ENCODE peak calls at places on chromosomes 1 and 21, in six cellular contexts. One of them, this sample, is unnamed.

GRCh38 chr1:212638419-212639151 is 30.0 kb downstream of the ATF3 start:
- DNase-seq in mammary epithelial cell: no peak
- DNase-seq in iPS DF 6.9: no peak
- DNase-seq in IMR-90: peak
- DNase-seq in brain microvascular endothelial cell: no peak
- DNase-seq in SK-N-SH: peak
- DNase-seq in this sample: no peak

GRCh38 chr1:239858058-239858457 is 233.6 kb upstream of the FMN2 start:
- DNase-seq in mammary epithelial cell: peak
- DNase-seq in iPS DF 6.9: no peak
- DNase-seq in IMR-90: no peak
- DNase-seq in brain microvascular endothelial cell: no peak
- DNase-seq in SK-N-SH: no peak
- DNase-seq in this sample: no peak

GRCh38 chr1:21672478-21673276 is 3.5 kb upstream of the RAP1GAP start:
- DNase-seq in mammary epithelial cell: no peak
- DNase-seq in iPS DF 6.9: no peak
- DNase-seq in IMR-90: peak
- DNase-seq in brain microvascular endothelial cell: no peak
- DNase-seq in SK-N-SH: no peak
- DNase-seq in this sample: no peak

GRCh38 chr1:92922378-92923035 is 38.8 kb downstream of the DIPK1A start:
- DNase-seq in mammary epithelial cell: no peak
- DNase-seq in iPS DF 6.9: no peak
- DNase-seq in IMR-90: no peak
- DNase-seq in brain microvascular endothelial cell: no peak
- DNase-seq in SK-N-SH: no peak
- DNase-seq in this sample: no peak

GRCh38 chr1:221394011-221394544 is 347.8 kb downstream of the DUSP10 start:
- DNase-seq in mammary epithelial cell: no peak
- DNase-seq in iPS DF 6.9: no peak
- DNase-seq in IMR-90: peak
- DNase-seq in brain microvascular endothelial cell: peak
- DNase-seq in SK-N-SH: peak
- DNase-seq in this sample: no peak

GRCh38 chr1:116855220-116855619 is 54.5 kb upstream of the PTGFRN start:
- DNase-seq in mammary epithelial cell: no peak
- DNase-seq in iPS DF 6.9: no peak
- DNase-seq in IMR-90: no peak
- DNase-seq in brain microvascular endothelial cell: peak
- DNase-seq in SK-N-SH: peak
- DNase-seq in this sample: peak

GRCh38 chr1:1020000-1020404 is at the start of gene AGRN:
- DNase-seq in mammary epithelial cell: peak
- DNase-seq in iPS DF 6.9: no peak
- DNase-seq in IMR-90: no peak
- DNase-seq in brain microvascular endothelial cell: no peak
- DNase-seq in SK-N-SH: peak
- DNase-seq in this sample: no peak

GRCh38 chr21:44791246-44791645 is 10.4 kb downstream of the UBE2G2 start:
- DNase-seq in mammary epithelial cell: no peak
- DNase-seq in iPS DF 6.9: no peak
- DNase-seq in IMR-90: no peak
- DNase-seq in brain microvascular endothelial cell: no peak
- DNase-seq in SK-N-SH: no peak
- DNase-seq in this sample: no peak

GRCh38 chr21:42233067-42233981 is 14.4 kb downstream of the ABCG1 start:
- DNase-seq in mammary epithelial cell: no peak
- DNase-seq in iPS DF 6.9: no peak
- DNase-seq in IMR-90: peak
- DNase-seq in brain microvascular endothelial cell: peak
- DNase-seq in SK-N-SH: peak
- DNase-seq in this sample: peak

GRCh38 chr21:35737899-35738341 is 322.4 kb downstream of the SETD4 start:
- DNase-seq in mammary epithelial cell: no peak
- DNase-seq in iPS DF 6.9: no peak
- DNase-seq in IMR-90: no peak
- DNase-seq in brain microvascular endothelial cell: peak
- DNase-seq in SK-N-SH: no peak
- DNase-seq in this sample: peak

GRCh38 chr1:200336111-200336845 is 73.6 kb downstream of the ZNF281 start:
- DNase-seq in mammary epithelial cell: peak
- DNase-seq in iPS DF 6.9: no peak
- DNase-seq in IMR-90: peak
- DNase-seq in brain microvascular endothelial cell: no peak
- DNase-seq in SK-N-SH: no peak
- DNase-seq in this sample: no peak

GRCh38 chr1:169509354-169509753 is 23.6 kb upstream of the SLC19A2 start:
- DNase-seq in mammary epithelial cell: no peak
- DNase-seq in iPS DF 6.9: no peak
- DNase-seq in IMR-90: no peak
- DNase-seq in brain microvascular endothelial cell: no peak
- DNase-seq in SK-N-SH: no peak
- DNase-seq in this sample: no peak

GRCh38 chr1:43933386-43934278 is at the start of gene ARTN:
- DNase-seq in mammary epithelial cell: peak
- DNase-seq in iPS DF 6.9: no peak
- DNase-seq in IMR-90: no peak
- DNase-seq in brain microvascular endothelial cell: no peak
- DNase-seq in SK-N-SH: no peak
- DNase-seq in this sample: no peak

GRCh38 chr21:44558695-44559094 is at the start of gene KRTAP10-3:
- DNase-seq in mammary epithelial cell: no peak
- DNase-seq in iPS DF 6.9: no peak
- DNase-seq in IMR-90: no peak
- DNase-seq in brain microvascular endothelial cell: no peak
- DNase-seq in SK-N-SH: no peak
- DNase-seq in this sample: no peak

GRCh38 chr1:109629372-109630030 is 9.9 kb downstream of the AMPD2 start:
- DNase-seq in mammary epithelial cell: no peak
- DNase-seq in iPS DF 6.9: no peak
- DNase-seq in IMR-90: no peak
- DNase-seq in brain microvascular endothelial cell: no peak
- DNase-seq in SK-N-SH: peak
- DNase-seq in this sample: peak

GRCh38 chr1:151166506-151166956 is 587 bp downstream of the SCNM1 start:
- DNase-seq in mammary epithelial cell: peak
- DNase-seq in iPS DF 6.9: no peak
- DNase-seq in IMR-90: peak
- DNase-seq in brain microvascular endothelial cell: peak
- DNase-seq in SK-N-SH: peak
- DNase-seq in this sample: no peak

GRCh38 chr1:8497196-8497878 is 179.4 kb downstream of the SLC45A1 start:
- DNase-seq in mammary epithelial cell: peak
- DNase-seq in iPS DF 6.9: no peak
- DNase-seq in IMR-90: peak
- DNase-seq in brain microvascular endothelial cell: no peak
- DNase-seq in SK-N-SH: no peak
- DNase-seq in this sample: no peak

GRCh38 chr1:162905759-162906158 is 44.8 kb upstream of the CCDC190 start:
- DNase-seq in mammary epithelial cell: peak
- DNase-seq in iPS DF 6.9: no peak
- DNase-seq in IMR-90: peak
- DNase-seq in brain microvascular endothelial cell: peak
- DNase-seq in SK-N-SH: no peak
- DNase-seq in this sample: no peak

GRCh38 chr1:31470794-31471315 is 57.8 kb downstream of the SERINC2 start:
- DNase-seq in mammary epithelial cell: no peak
- DNase-seq in iPS DF 6.9: no peak
- DNase-seq in IMR-90: no peak
- DNase-seq in brain microvascular endothelial cell: no peak
- DNase-seq in SK-N-SH: no peak
- DNase-seq in this sample: no peak

GRCh38 chr1:31760422-31760900 is 3.7 kb downstream of the ADGRB2 start:
- DNase-seq in mammary epithelial cell: no peak
- DNase-seq in iPS DF 6.9: no peak
- DNase-seq in IMR-90: no peak
- DNase-seq in brain microvascular endothelial cell: no peak
- DNase-seq in SK-N-SH: peak
- DNase-seq in this sample: no peak

GRCh38 chr1:36463404-36463772 is 796 bp downstream of the MRPS15 start:
- DNase-seq in mammary epithelial cell: peak
- DNase-seq in iPS DF 6.9: no peak
- DNase-seq in IMR-90: no peak
- DNase-seq in brain microvascular endothelial cell: no peak
- DNase-seq in SK-N-SH: no peak
- DNase-seq in this sample: no peak

GRCh38 chr1:83849191-83850061 is 149.5 kb downstream of the TTLL7 start:
- DNase-seq in mammary epithelial cell: peak
- DNase-seq in iPS DF 6.9: no peak
- DNase-seq in IMR-90: no peak
- DNase-seq in brain microvascular endothelial cell: no peak
- DNase-seq in SK-N-SH: peak
- DNase-seq in this sample: no peak

GRCh38 chr1:23101891-23102688 is 66.6 kb downstream of the LUZP1 start:
- DNase-seq in mammary epithelial cell: peak
- DNase-seq in iPS DF 6.9: no peak
- DNase-seq in IMR-90: peak
- DNase-seq in brain microvascular endothelial cell: no peak
- DNase-seq in SK-N-SH: no peak
- DNase-seq in this sample: no peak

GRCh38 chr1:42240964-42241755 is 76.6 kb upstream of the GUCA2A start:
- DNase-seq in mammary epithelial cell: peak
- DNase-seq in iPS DF 6.9: no peak
- DNase-seq in IMR-90: peak
- DNase-seq in brain microvascular endothelial cell: peak
- DNase-seq in SK-N-SH: no peak
- DNase-seq in this sample: no peak

GRCh38 chr1:12472798-12473551 is 145.0 kb downstream of the DHRS3 start:
- DNase-seq in mammary epithelial cell: no peak
- DNase-seq in iPS DF 6.9: no peak
- DNase-seq in IMR-90: no peak
- DNase-seq in brain microvascular endothelial cell: peak
- DNase-seq in SK-N-SH: no peak
- DNase-seq in this sample: no peak

GRCh38 chr1:84060781-84061180 is 61.8 kb upstream of the TTLL7 start:
- DNase-seq in mammary epithelial cell: no peak
- DNase-seq in iPS DF 6.9: no peak
- DNase-seq in IMR-90: no peak
- DNase-seq in brain microvascular endothelial cell: no peak
- DNase-seq in SK-N-SH: no peak
- DNase-seq in this sample: no peak

GRCh38 chr1:187009320-187009719 is 180.6 kb downstream of the PLA2G4A start:
- DNase-seq in mammary epithelial cell: no peak
- DNase-seq in iPS DF 6.9: peak
- DNase-seq in IMR-90: no peak
- DNase-seq in brain microvascular endothelial cell: no peak
- DNase-seq in SK-N-SH: no peak
- DNase-seq in this sample: no peak

GRCh38 chr1:84078108-84078823 is 65.8 kb upstream of the PRKACB start:
- DNase-seq in mammary epithelial cell: peak
- DNase-seq in iPS DF 6.9: no peak
- DNase-seq in IMR-90: peak
- DNase-seq in brain microvascular endothelial cell: no peak
- DNase-seq in SK-N-SH: no peak
- DNase-seq in this sample: no peak

GRCh38 chr1:54857741-54858665 is 29.0 kb downstream of the DHCR24 start:
- DNase-seq in mammary epithelial cell: no peak
- DNase-seq in iPS DF 6.9: no peak
- DNase-seq in IMR-90: peak
- DNase-seq in brain microvascular endothelial cell: peak
- DNase-seq in SK-N-SH: no peak
- DNase-seq in this sample: no peak

GRCh38 chr1:29933110-29933509 is 696.8 kb downstream of the PTPRU start:
- DNase-seq in mammary epithelial cell: peak
- DNase-seq in iPS DF 6.9: no peak
- DNase-seq in IMR-90: no peak
- DNase-seq in brain microvascular endothelial cell: no peak
- DNase-seq in SK-N-SH: no peak
- DNase-seq in this sample: no peak

GRCh38 chr1:1917995-1918900 is 831 bp downstream of the TMEM52 start:
- DNase-seq in mammary epithelial cell: no peak
- DNase-seq in iPS DF 6.9: no peak
- DNase-seq in IMR-90: no peak
- DNase-seq in brain microvascular endothelial cell: no peak
- DNase-seq in SK-N-SH: no peak
- DNase-seq in this sample: no peak

GRCh38 chr1:232292818-232293217 is 337.1 kb downstream of the SIPA1L2 start:
- DNase-seq in mammary epithelial cell: peak
- DNase-seq in iPS DF 6.9: no peak
- DNase-seq in IMR-90: no peak
- DNase-seq in brain microvascular endothelial cell: no peak
- DNase-seq in SK-N-SH: no peak
- DNase-seq in this sample: no peak
- H3K4me3 ChIP-seq in mammary epithelial cell: no peak
- H3K4me3 ChIP-seq in iPS DF 6.9: no peak
- H3K4me3 ChIP-seq in IMR-90: no peak
- H3K4me3 ChIP-seq in brain microvascular endothelial cell: no peak
- H3K4me3 ChIP-seq in SK-N-SH: no peak
- H3K4me3 ChIP-seq in this sample: no peak

GRCh38 chr1:40897499-40897898 is 35.3 kb upstream of the CITED4 start:
- DNase-seq in mammary epithelial cell: peak
- DNase-seq in iPS DF 6.9: no peak
- DNase-seq in IMR-90: peak
- DNase-seq in brain microvascular endothelial cell: peak
- DNase-seq in SK-N-SH: no peak
- DNase-seq in this sample: no peak

GRCh38 chr1:40901886-40902633 is 39.9 kb upstream of the CITED4 start:
- DNase-seq in mammary epithelial cell: peak
- DNase-seq in iPS DF 6.9: no peak
- DNase-seq in IMR-90: peak
- DNase-seq in brain microvascular endothelial cell: peak
- DNase-seq in SK-N-SH: no peak
- DNase-seq in this sample: peak

GRCh38 chr1:40898434-40898900 is 36.3 kb upstream of the CITED4 start:
- DNase-seq in mammary epithelial cell: peak
- DNase-seq in iPS DF 6.9: no peak
- DNase-seq in IMR-90: peak
- DNase-seq in brain microvascular endothelial cell: peak
- DNase-seq in SK-N-SH: no peak
- DNase-seq in this sample: no peak

GRCh38 chr1:40896482-40896881 is 34.3 kb upstream of the CITED4 start:
- DNase-seq in mammary epithelial cell: no peak
- DNase-seq in iPS DF 6.9: no peak
- DNase-seq in IMR-90: no peak
- DNase-seq in brain microvascular endothelial cell: no peak
- DNase-seq in SK-N-SH: no peak
- DNase-seq in this sample: no peak

GRCh38 chr1:40899230-40899870 is 37.2 kb upstream of the CITED4 start:
- DNase-seq in mammary epithelial cell: peak
- DNase-seq in iPS DF 6.9: no peak
- DNase-seq in IMR-90: no peak
- DNase-seq in brain microvascular endothelial cell: no peak
- DNase-seq in SK-N-SH: no peak
- DNase-seq in this sample: no peak
- H3K27ac ChIP-seq in mammary epithelial cell: peak
- H3K27ac ChIP-seq in iPS DF 6.9: no peak
- H3K27ac ChIP-seq in IMR-90: no peak
- H3K27ac ChIP-seq in brain microvascular endothelial cell: no peak
- H3K27ac ChIP-seq in SK-N-SH: no peak
- H3K27ac ChIP-seq in this sample: no peak

GRCh38 chr1:207056673-207057072 is 3.6 kb downstream of the PFKFB2 start:
- DNase-seq in mammary epithelial cell: no peak
- DNase-seq in iPS DF 6.9: no peak
- DNase-seq in IMR-90: no peak
- DNase-seq in brain microvascular endothelial cell: no peak
- DNase-seq in SK-N-SH: no peak
- DNase-seq in this sample: no peak
- H3K4me3 ChIP-seq in mammary epithelial cell: no peak
- H3K4me3 ChIP-seq in iPS DF 6.9: no peak
- H3K4me3 ChIP-seq in IMR-90: no peak
- H3K4me3 ChIP-seq in brain microvascular endothelial cell: no peak
- H3K4me3 ChIP-seq in SK-N-SH: no peak
- H3K4me3 ChIP-seq in this sample: no peak

GRCh38 chr1:45266151-45266801 is 59.9 kb upstream of the ZSWIM5 start:
- DNase-seq in mammary epithelial cell: peak
- DNase-seq in iPS DF 6.9: no peak
- DNase-seq in IMR-90: peak
- DNase-seq in brain microvascular endothelial cell: peak
- DNase-seq in SK-N-SH: no peak
- DNase-seq in this sample: peak
- H3K27ac ChIP-seq in mammary epithelial cell: no peak
- H3K27ac ChIP-seq in iPS DF 6.9: no peak
- H3K27ac ChIP-seq in IMR-90: peak
- H3K27ac ChIP-seq in brain microvascular endothelial cell: peak
- H3K27ac ChIP-seq in SK-N-SH: peak
- H3K27ac ChIP-seq in this sample: peak